ENCODE peak calls at places on chromosomes 6 and 20, in four cellular contexts. W is GM12864, X is HCT116, U is AG09309. Z is an unnamed sample.

GRCh38 chr6:108650781-108651180 is 90.1 kb downstream of the FOXO3 start:
- DNase-seq in X (no peak), U (peak; percentile 50), W (no peak), Z (no peak)

GRCh38 chr6:134238960-134239795 is 78.7 kb downstream of the SGK1 start:
- DNase-seq in W (no peak), U (no peak), X (no peak), Z (no peak)

GRCh38 chr20:11457476-11457875 is 460.2 kb upstream of the BTBD3 start:
- DNase-seq in U (peak; percentile 27), W (no peak), X (no peak), Z (peak; percentile 38)

GRCh38 chr6:113901482-113901881 is 44.3 kb downstream of the MARCKS start:
- DNase-seq in W (no peak), U (peak; percentile 28), X (no peak), Z (no peak)

GRCh38 chr6:40395066-40395697 is 192.0 kb downstream of the LRFN2 start:
- DNase-seq in U (no peak), X (no peak), W (no peak), Z (no peak)

GRCh38 chr20:13775867-13776266 is 8.9 kb downstream of the ESF1 start:
- DNase-seq in X (no peak), W (no peak), U (no peak), Z (no peak)

GRCh38 chr6:31758281-31758680 is 4.2 kb upstream of the SAPCD1 start:
- DNase-seq in W (no peak), U (no peak), X (no peak), Z (no peak)

GRCh38 chr6:6688283-6688682 is 99.8 kb downstream of the LY86 start:
- DNase-seq in X (no peak), W (no peak), U (no peak), Z (no peak)

GRCh38 chr20:53208110-53208908 is 236.2 kb downstream of the TSHZ2 start:
- DNase-seq in U (no peak), X (no peak), W (no peak), Z (no peak)

GRCh38 chr20:49541733-49542513 is 26.0 kb downstream of the PTGIS start:
- DNase-seq in W (peak; percentile 53), X (peak; percentile 67), U (peak; percentile 21), Z (no peak)

GRCh38 chr6:82182756-82183155 is 64.8 kb downstream of the IBTK start:
- DNase-seq in X (no peak), W (no peak), U (peak; percentile 17), Z (no peak)

DNA sequence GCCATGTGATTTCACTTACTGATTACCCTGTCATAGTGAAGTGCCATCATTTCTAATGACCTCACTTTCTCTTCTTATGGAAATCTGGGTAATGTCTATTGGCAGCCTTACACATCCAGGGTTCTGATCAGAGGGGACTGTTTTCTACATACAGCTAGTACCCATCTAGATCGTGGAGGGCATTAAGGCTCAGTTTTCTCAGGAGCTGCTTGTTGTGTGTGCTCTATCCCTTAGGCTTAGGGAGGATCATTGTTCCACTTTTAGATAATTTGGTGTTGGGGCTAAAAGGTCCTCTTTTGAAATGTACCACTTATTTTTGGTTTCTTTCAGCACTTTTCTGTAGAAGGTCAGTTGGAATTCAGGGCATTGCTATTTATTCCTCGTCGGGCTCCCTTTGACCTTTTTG is 3.8 kb downstream of the HSP90AB1 start:
- DNase-seq in W (no peak), U (no peak), X (no peak), Z (no peak)
- H3K4me3 ChIP-seq in W (no peak overlapping the region), U (no peak overlapping the region), X (no peak overlapping the region), Z (no peak overlapping the region)

DNA sequence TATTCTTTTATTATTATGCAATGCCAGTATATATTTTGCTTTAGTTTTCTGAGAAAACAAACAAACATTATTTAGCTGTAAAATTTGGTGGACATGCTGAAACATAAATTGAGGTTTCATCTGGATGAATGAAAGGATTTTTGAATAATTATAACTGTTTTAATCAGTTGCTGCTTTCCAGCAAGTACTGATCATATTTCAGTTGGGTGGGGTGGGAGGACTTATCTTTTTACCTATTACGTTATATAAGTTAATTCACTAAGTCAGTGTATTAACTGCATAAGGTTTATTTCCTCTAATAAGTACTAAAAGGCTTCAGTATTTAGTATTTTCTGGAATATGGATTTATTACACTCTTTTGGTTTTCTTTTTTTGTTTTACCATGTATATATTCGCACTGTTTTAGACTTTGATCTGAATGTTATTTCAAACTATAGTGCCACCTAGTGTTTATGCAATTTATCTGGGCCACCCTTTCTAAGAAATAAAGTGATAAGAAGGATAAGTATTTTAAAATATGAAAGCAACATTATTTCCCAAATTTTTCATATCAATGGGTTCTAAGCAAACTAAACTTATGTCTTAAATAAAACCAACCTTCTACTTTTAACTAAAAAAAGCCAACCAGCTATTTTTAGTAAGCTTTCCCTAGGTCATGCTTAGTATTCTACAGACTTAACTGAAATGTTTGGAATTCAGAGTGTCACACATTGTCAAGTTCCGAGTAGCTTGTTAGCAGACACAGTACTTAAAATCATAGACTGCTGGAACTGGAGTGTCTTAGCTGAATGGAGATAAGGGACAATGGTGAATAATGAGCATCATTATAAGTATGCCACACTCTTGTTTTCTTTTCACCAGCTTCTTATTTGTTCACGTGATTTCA is 105.4 kb upstream of the MCHR2 start:
- DNase-seq in U (no peak), W (no peak), X (peak; percentile 16), Z (no peak)
- TF ChIP-seq CTCF in U (peak; percentile 44), W (no peak), X (peak; percentile 69), Z (peak; percentile 46)

GRCh38 chr6:27156874-27157460 is 90.5 kb upstream of the PRSS16 start:
- DNase-seq in U (no peak), X (no peak), W (no peak), Z (no peak)
- H3K4me3 ChIP-seq in U (peak overlapping the region; percentile 30), X (peak overlapping the region; percentile 39), W (peak overlapping the region; percentile 74), Z (peak overlapping the region; percentile 62)

GRCh38 chr6:90086517-90086916 is 192.2 kb downstream of the GJA10 start:
- DNase-seq in U (no peak), W (no peak), X (peak; percentile 35), Z (no peak)
- TF ChIP-seq CTCF in U (no peak), W (no peak), X (peak; percentile 29), Z (no peak)

GRCh38 chr6:168320661-168321060 is 1.1 kb upstream of the DACT2 start:
- DNase-seq in U (no peak), X (no peak), W (no peak), Z (no peak)

GRCh38 chr6:168315626-168316025 is 4.0 kb downstream of the DACT2 start:
- DNase-seq in U (no peak), X (no peak), W (no peak), Z (no peak)

GRCh38 chr6:168319279-168320051 is at the start of gene DACT2:
- DNase-seq in W (no peak), U (no peak), X (no peak), Z (no peak)

GRCh38 chr6:168318090-168318489 is 1.5 kb downstream of the DACT2 start:
- DNase-seq in X (no peak), W (no peak), U (no peak), Z (no peak)

DNA sequence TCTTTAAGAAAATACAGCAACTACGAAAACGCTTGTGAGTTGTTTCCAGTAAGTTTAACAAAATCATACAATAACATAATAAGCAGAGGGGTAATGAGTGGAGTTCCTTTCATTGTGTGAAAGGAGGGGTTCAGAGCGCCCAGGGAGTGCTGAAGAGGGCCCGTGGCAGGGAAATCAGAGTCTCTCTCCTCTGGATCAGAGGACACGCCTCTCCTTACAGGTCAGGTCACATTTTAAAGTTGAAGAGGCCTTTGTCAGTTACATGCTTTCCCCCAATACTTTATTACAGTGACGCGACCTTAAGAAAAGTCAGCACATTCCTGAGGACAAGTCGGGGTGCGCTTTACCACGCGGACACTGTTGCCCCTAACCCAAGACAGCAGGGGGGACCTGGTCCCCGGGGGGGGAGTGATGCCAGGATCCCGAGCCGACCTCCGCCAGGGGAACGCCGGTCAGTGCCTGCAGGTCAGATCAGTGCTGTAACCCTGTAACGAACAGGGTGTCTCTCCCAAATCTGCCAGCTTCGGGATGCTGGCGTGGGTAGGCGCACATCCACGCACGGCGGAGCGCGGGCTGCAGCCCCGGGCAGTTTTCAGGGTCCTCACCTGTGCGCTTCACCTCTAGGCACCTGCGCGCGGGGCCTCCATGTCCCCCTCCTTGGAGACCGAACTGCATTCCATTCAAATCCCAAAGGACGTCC is 848 bp downstream of the DACT2 start:
- DNase-seq in X (no peak), U (no peak), W (no peak), Z (no peak)
- H3K4me3 ChIP-seq in X (no peak overlapping the region), U (no peak overlapping the region), W (no peak overlapping the region), Z (no peak overlapping the region)

GRCh38 chr6:23661549-23661948 is 464.5 kb upstream of the NRSN1 start:
- DNase-seq in U (no peak), X (no peak), W (no peak), Z (no peak)

GRCh38 chr6:23656257-23656731 is 469.7 kb upstream of the NRSN1 start:
- DNase-seq in U (no peak), X (no peak), W (no peak), Z (peak; percentile 35)

GRCh38 chr6:23656826-23657225 is 469.2 kb upstream of the NRSN1 start:
- DNase-seq in U (no peak), X (no peak), W (no peak), Z (no peak)

GRCh38 chr6:23655502-23655901 is 470.5 kb upstream of the NRSN1 start:
- DNase-seq in W (no peak), X (no peak), U (no peak), Z (no peak)

DNA sequence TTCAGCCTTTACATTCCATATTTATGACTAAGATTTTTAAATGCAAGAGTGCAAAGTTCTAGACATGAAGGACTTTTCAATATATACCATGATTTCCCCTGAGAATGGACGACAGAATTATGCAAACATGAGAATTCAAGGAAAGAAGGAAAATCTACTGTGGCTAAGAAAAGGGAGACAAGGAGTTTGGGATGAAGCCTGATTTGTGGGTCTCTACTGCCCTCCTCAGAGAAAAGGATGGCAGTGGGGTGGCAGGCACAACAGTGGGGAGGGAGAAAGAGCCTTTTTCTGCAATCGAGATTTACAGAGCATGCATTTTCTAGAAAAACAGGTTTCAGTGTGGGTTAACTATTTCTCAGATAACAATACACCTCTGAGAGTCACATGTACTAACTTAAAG is 466.9 kb upstream of the NRSN1 start:
- DNase-seq in U (no peak), X (no peak), W (no peak), Z (no peak)
- TF ChIP-seq CTCF in U (peak; percentile 10), X (no peak), W (no peak), Z (peak; percentile 70)

GRCh38 chr20:63697357-63697867 is 960 bp downstream of the TNFRSF6B start:
- DNase-seq in U (no peak), W (no peak), X (no peak), Z (no peak)
- H3K4me3 ChIP-seq in U (peak overlapping the region; percentile 9), W (no peak overlapping the region), X (peak overlapping the region; percentile 69), Z (peak overlapping the region; percentile 37)

GRCh38 chr20:51221103-51221502 is 198.2 kb upstream of the KCNG1 start:
- DNase-seq in U (no peak), X (no peak), W (no peak), Z (no peak)

GRCh38 chr20:51221791-51222408 is 199.0 kb upstream of the KCNG1 start:
- DNase-seq in U (peak; percentile 28), X (peak; percentile 40), W (no peak), Z (no peak)

GRCh38 chr20:51219544-51219943 is 196.6 kb upstream of the KCNG1 start:
- DNase-seq in X (no peak), W (no peak), U (no peak), Z (no peak)

GRCh38 chr20:51217347-51218045 is 194.6 kb upstream of the KCNG1 start:
- DNase-seq in W (no peak), X (no peak), U (no peak), Z (no peak)

DNA sequence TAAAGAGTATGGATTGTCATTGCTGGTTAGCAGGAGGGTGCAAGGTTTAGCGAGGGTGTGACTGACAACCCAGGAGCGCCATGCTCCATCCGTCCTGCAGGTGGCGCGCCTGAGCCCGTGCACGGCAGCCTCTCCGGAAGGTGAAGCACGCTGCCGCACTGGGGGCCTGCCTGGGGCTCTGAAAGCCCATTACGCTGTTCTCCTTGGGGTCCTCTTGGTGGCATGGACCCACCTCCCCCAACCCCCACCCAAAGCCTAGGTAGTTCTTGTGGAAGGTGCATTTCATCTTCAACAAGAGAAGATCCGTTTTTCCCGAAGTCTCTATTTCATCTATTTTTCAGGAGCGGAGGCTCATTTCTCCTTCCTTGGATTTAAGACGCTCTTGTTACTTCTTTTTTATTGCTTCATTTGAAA is 197.4 kb upstream of the KCNG1 start:
- DNase-seq in W (no peak), X (no peak), U (no peak), Z (no peak)
- TF ChIP-seq CTCF in W (peak; percentile 97), X (peak; percentile 61), U (peak; percentile 96), Z (peak; percentile 90)

Z was measured in retinal pigment epithelial cell.